ENCODE peak calls at places on chromosomes 4 and X, in nine cellular contexts. R is right lobe of liver, I is astrocyte, T is iPS DF 6.9, Q is heart right ventricle, V is fibroblast of lung, U is colonic mucosa, H is neural progenitor cell, P is pancreas. C is an unnamed sample. For H3K36me3, the result is how much of the 10 kb centered on the place peaks cover.

GRCh38 chr4:112183252-112183651 is 38.0 kb downstream of the FAM241A start:
- DNase-seq in R (no peak), I (peak), T (no peak), Q (no peak), V (peak), U (no peak), H (no peak), P (no peak), C (no peak)

GRCh38 chrX:107440187-107440586 is 9.3 kb upstream of the FRMPD3 start:
- DNase-seq in R (no peak), I (no peak), T (no peak), Q (no peak), V (no peak), U (no peak), H (no peak), P (no peak), C (no peak)

GRCh38 chr4:107034982-107035710 is 967 bp downstream of the DKK2 start:
- DNase-seq in R (no peak), I (peak), T (no peak), Q (no peak), V (peak), U (no peak), H (peak), P (peak), C (peak)

GRCh38 chr4:85391011-85391410 is 83.9 kb upstream of the ARHGAP24 start:
- DNase-seq in R (no peak), I (no peak), T (no peak), Q (no peak), V (no peak), U (no peak), H (no peak), P (no peak), C (no peak)

GRCh38 chr4:40749717-40750460 is at the start of gene NSUN7:
- DNase-seq in R (peak), I (peak), T (peak), Q (peak), V (peak), U (peak), H (peak), P (peak), C (peak)

GRCh38 chrX:47854474-47854873 is 17.8 kb downstream of the ZNF81 start:
- DNase-seq in R (peak), I (no peak), T (peak), Q (no peak), V (no peak), U (peak), H (peak), P (no peak), C (peak)

GRCh38 chrX:123673813-123674212 is 59.0 kb downstream of the THOC2 start:
- DNase-seq in R (no peak), I (no peak), T (no peak), Q (no peak), V (peak), U (no peak), H (no peak), P (no peak), C (no peak)

GRCh38 chr4:75948822-75949444 is 8.1 kb upstream of the NAAA start:
- DNase-seq in R (no peak), I (no peak), T (no peak), Q (no peak), V (no peak), U (no peak), H (no peak), P (no peak), C (no peak)

GRCh38 chr4:68416591-68416990 is 30.7 kb upstream of the TMPRSS11E start:
- DNase-seq in R (no peak), I (no peak), T (no peak), Q (no peak), V (peak), U (no peak), H (no peak), P (no peak), C (no peak)

GRCh38 chrX:41382699-41383645 is 49.0 kb downstream of the DDX3X start:
- DNase-seq in R (no peak), I (peak), T (no peak), Q (no peak), V (peak), U (peak), H (no peak), P (no peak), C (no peak)

GRCh38 chrX:39361736-39362135 is 560.5 kb downstream of the MID1IP1 start:
- DNase-seq in R (no peak), I (no peak), T (no peak), Q (no peak), V (no peak), U (no peak), H (no peak), P (no peak), C (no peak)

GRCh38 chr4:27000122-27000521 is 139.5 kb downstream of the STIM2 start:
- DNase-seq in R (no peak), I (no peak), T (no peak), Q (no peak), V (no peak), U (no peak), H (no peak), P (no peak), C (no peak)

GRCh38 chr4:7323461-7323871 is 111.3 kb downstream of the PSAPL1 start:
- DNase-seq in R (no peak), I (no peak), T (no peak), Q (no peak), V (no peak), U (no peak), H (no peak), P (peak), C (peak)

DNA sequence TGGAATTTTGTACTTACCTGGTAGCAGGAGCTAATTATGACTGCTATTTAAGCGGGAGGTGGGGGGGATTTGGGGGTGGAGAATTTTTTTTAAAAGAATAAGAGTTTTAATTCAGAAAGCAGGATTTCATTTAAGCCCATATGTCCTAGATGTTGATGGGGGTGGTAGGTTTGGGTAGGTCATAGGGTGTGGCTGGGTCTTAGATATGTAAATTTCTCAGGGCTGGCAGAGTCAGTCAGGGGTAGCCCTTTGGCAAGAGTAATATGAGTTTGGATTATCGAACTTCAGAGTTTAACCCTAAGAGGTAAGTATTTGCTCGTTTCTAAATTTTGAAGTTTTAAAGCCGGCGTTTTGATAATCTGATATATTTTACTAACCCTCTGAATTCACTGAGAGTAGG is 35.2 kb upstream of the COX18 start:
- DNase-seq in R (no peak), I (no peak), T (no peak), Q (no peak), V (no peak), U (no peak), H (no peak), P (no peak), C (no peak)
- H3K36me3 ChIP-seq in R (under half), I (under half), T (under half), Q (under half), V (under half), U (under half), H (under half), P (under half), C (half or more)

GRCh38 chrX:1488141-1488540 is 35.4 kb upstream of the ASMTL start:
- DNase-seq in R (peak), I (no peak), T (no peak), Q (no peak), V (no peak), U (no peak), H (no peak), P (no peak), C (no peak)

GRCh38 chrX:1487401-1487800 is 34.7 kb upstream of the ASMTL start:
- DNase-seq in R (peak), I (no peak), T (no peak), Q (no peak), V (no peak), U (no peak), H (no peak), P (no peak), C (no peak)

GRCh38 chrX:1486177-1486576 is 33.5 kb upstream of the ASMTL start:
- DNase-seq in R (peak), I (no peak), T (no peak), Q (no peak), V (no peak), U (no peak), H (no peak), P (no peak), C (no peak)

GRCh38 chrX:1486749-1487361 is 34.1 kb upstream of the ASMTL start:
- DNase-seq in R (peak), I (no peak), T (no peak), Q (peak), V (no peak), U (no peak), H (no peak), P (no peak), C (no peak)

DNA sequence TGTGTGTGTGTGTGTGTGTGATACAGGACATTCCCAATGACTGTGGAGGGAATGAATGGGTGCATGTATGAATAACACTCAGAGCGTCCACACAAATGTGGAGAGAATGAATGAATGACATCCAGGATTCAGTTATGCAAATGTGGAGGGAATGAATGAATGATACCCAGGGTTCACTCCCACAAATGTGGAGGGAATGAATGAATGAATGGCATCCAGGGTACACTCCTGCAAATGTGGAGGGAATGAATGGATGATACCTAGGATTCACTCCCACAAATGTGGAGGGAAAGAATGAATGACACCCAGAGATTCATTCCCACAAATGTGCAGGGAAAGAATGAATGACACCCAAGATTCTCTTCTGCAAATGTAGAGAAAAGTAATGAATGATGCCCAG is 36.0 kb upstream of the ASMTL start:
- DNase-seq in R (no peak), I (no peak), T (no peak), Q (no peak), V (no peak), U (no peak), H (no peak), P (no peak), C (no peak)
- H3K36me3 ChIP-seq in R (under half), I (under half), T (under half), Q (under half), V (under half), U (under half), H (under half), P (under half), C (under half)

GRCh38 chr4:94267037-94267436 is 59.4 kb downstream of the SMARCAD1 start:
- DNase-seq in R (no peak), I (no peak), T (no peak), Q (no peak), V (no peak), U (no peak), H (no peak), P (no peak), C (no peak)
- H3K36me3 ChIP-seq in R (under half), I (under half), T (under half), Q (under half), V (under half), U (under half), H (under half), P (under half), C (under half)

GRCh38 chr4:119130365-119131065 is 5.1 kb upstream of the MYOZ2 start:
- DNase-seq in R (no peak), I (no peak), T (no peak), Q (no peak), V (no peak), U (no peak), H (no peak), P (no peak), C (no peak)

GRCh38 chr4:119124314-119124713 is 11.3 kb upstream of the MYOZ2 start:
- DNase-seq in R (no peak), I (peak), T (no peak), Q (no peak), V (peak), U (no peak), H (no peak), P (no peak), C (no peak)

GRCh38 chr4:119131160-119131559 is 4.5 kb upstream of the MYOZ2 start:
- DNase-seq in R (no peak), I (no peak), T (no peak), Q (no peak), V (no peak), U (no peak), H (no peak), P (no peak), C (no peak)

GRCh38 chr4:119132306-119132705 is 3.3 kb upstream of the MYOZ2 start:
- DNase-seq in R (no peak), I (peak), T (no peak), Q (no peak), V (peak), U (no peak), H (no peak), P (no peak), C (no peak)

GRCh38 chr4:119128125-119128524 is 7.5 kb upstream of the MYOZ2 start:
- DNase-seq in R (no peak), I (no peak), T (no peak), Q (no peak), V (no peak), U (no peak), H (no peak), P (no peak), C (no peak)
- H3K36me3 ChIP-seq in R (under half), I (under half), T (under half), Q (under half), V (under half), U (under half), H (under half), P (under half), C (under half)

GRCh38 chr4:176321589-176321988 is 1.8 kb downstream of the SPCS3 start:
- DNase-seq in R (no peak), I (no peak), T (no peak), Q (no peak), V (no peak), U (no peak), H (no peak), P (no peak), C (no peak)
- H3K36me3 ChIP-seq in R (under half), I (under half), T (under half), Q (under half), V (under half), U (under half), H (under half), P (under half), C (under half)